ENCODE peak calls at places on chromosomes 7 and 10, in five cellular contexts. One of them, this sample, is unnamed.

GRCh38 chr7:157088136-157088535 is 50.6 kb upstream of the UBE3C start:
- DNase-seq in IMR-90: no peak
- DNase-seq in HepG2: no peak
- DNase-seq in K562: no peak
- DNase-seq in SK-N-SH: no peak
- DNase-seq in this sample: no peak

GRCh38 chr7:23893942-23894890 is 184.2 kb downstream of the STK31 start:
- DNase-seq in IMR-90: no peak
- DNase-seq in HepG2: no peak
- DNase-seq in K562: no peak
- DNase-seq in SK-N-SH: peak; percentile 44
- DNase-seq in this sample: peak; percentile 24

GRCh38 chr7:131596785-131597184 is 40.4 kb upstream of the PODXL start:
- DNase-seq in IMR-90: no peak
- DNase-seq in HepG2: no peak
- DNase-seq in K562: no peak
- DNase-seq in SK-N-SH: no peak
- DNase-seq in this sample: no peak

GRCh38 chr7:100966542-100967291 is 2.6 kb upstream of the MUC12 start:
- DNase-seq in IMR-90: no peak
- DNase-seq in HepG2: no peak
- DNase-seq in K562: no peak
- DNase-seq in SK-N-SH: peak; percentile 61
- DNase-seq in this sample: no peak

GRCh38 chr7:81256991-81257390 is 338.1 kb upstream of the SEMA3C start:
- DNase-seq in IMR-90: peak; percentile 23
- DNase-seq in HepG2: peak; percentile 3
- DNase-seq in K562: peak; percentile 37
- DNase-seq in SK-N-SH: no peak
- DNase-seq in this sample: no peak

GRCh38 chr10:3769511-3769910 is 15.5 kb downstream of the KLF6 start:
- DNase-seq in IMR-90: no peak
- DNase-seq in HepG2: no peak
- DNase-seq in K562: no peak
- DNase-seq in SK-N-SH: no peak
- DNase-seq in this sample: no peak

GRCh38 chr7:146255604-146256003 is 139.0 kb downstream of the CNTNAP2 start:
- DNase-seq in IMR-90: no peak
- DNase-seq in HepG2: no peak
- DNase-seq in K562: no peak
- DNase-seq in SK-N-SH: no peak
- DNase-seq in this sample: no peak

GRCh38 chr7:142711722-142712616 is 37.3 kb upstream of the PRSS1 start:
- DNase-seq in IMR-90: peak; percentile 19
- DNase-seq in HepG2: no peak
- DNase-seq in K562: peak; percentile 35
- DNase-seq in SK-N-SH: peak; percentile 36
- DNase-seq in this sample: no peak

GRCh38 chr10:72461085-72461484 is 106.4 kb upstream of the DNAJB12 start:
- DNase-seq in IMR-90: no peak
- DNase-seq in HepG2: no peak
- DNase-seq in K562: peak; percentile 11
- DNase-seq in SK-N-SH: peak; percentile 4
- DNase-seq in this sample: no peak

GRCh38 chr10:44960098-44960480 is 487 bp downstream of the RASSF4 start:
- DNase-seq in IMR-90: no peak
- DNase-seq in HepG2: no peak
- DNase-seq in K562: no peak
- DNase-seq in SK-N-SH: no peak
- DNase-seq in this sample: no peak

GRCh38 chr7:3095046-3095445 is 51.4 kb upstream of the CARD11 start:
- DNase-seq in IMR-90: no peak
- DNase-seq in HepG2: no peak
- DNase-seq in K562: no peak
- DNase-seq in SK-N-SH: no peak
- DNase-seq in this sample: no peak

GRCh38 chr10:28300027-28300426 is 2.8 kb downstream of the MPP7 start:
- DNase-seq in IMR-90: no peak
- DNase-seq in HepG2: no peak
- DNase-seq in K562: peak; percentile 5
- DNase-seq in SK-N-SH: no peak
- DNase-seq in this sample: no peak

GRCh38 chr10:124665558-124665957 is 78.6 kb downstream of the FAM53B start:
- DNase-seq in IMR-90: peak; percentile 66
- DNase-seq in HepG2: no peak
- DNase-seq in K562: no peak
- DNase-seq in SK-N-SH: no peak
- DNase-seq in this sample: no peak

GRCh38 chr10:780536-781524 is 91.4 kb upstream of the DIP2C start:
- DNase-seq in IMR-90: no peak
- DNase-seq in HepG2: no peak
- DNase-seq in K562: no peak
- DNase-seq in SK-N-SH: no peak
- DNase-seq in this sample: no peak

GRCh38 chr10:77604941-77605351 is 32.7 kb downstream of the KCNMA1 start:
- DNase-seq in IMR-90: no peak
- DNase-seq in HepG2: no peak
- DNase-seq in K562: no peak
- DNase-seq in SK-N-SH: no peak
- DNase-seq in this sample: no peak

GRCh38 chr7:146129296-146129695 is 12.7 kb downstream of the CNTNAP2 start:
- DNase-seq in IMR-90: no peak
- DNase-seq in HepG2: no peak
- DNase-seq in K562: no peak
- DNase-seq in SK-N-SH: no peak
- DNase-seq in this sample: no peak

GRCh38 chr10:47405829-47406547 is 21.9 kb upstream of the ZNF488 start:
- DNase-seq in IMR-90: no peak
- DNase-seq in HepG2: no peak
- DNase-seq in K562: no peak
- DNase-seq in SK-N-SH: no peak
- DNase-seq in this sample: no peak

GRCh38 chr10:43962346-43963191 is 313.9 kb upstream of the ZNF32 start:
- DNase-seq in IMR-90: peak; percentile 68
- DNase-seq in HepG2: no peak
- DNase-seq in K562: no peak
- DNase-seq in SK-N-SH: no peak
- DNase-seq in this sample: no peak

GRCh38 chr10:86254526-86255174 is 111.9 kb downstream of the GRID1 start:
- DNase-seq in IMR-90: no peak
- DNase-seq in HepG2: no peak
- DNase-seq in K562: no peak
- DNase-seq in SK-N-SH: peak; percentile 39
- DNase-seq in this sample: no peak

GRCh38 chr7:91263359-91264082 is 712 bp upstream of the FZD1 start:
- DNase-seq in IMR-90: no peak
- DNase-seq in HepG2: no peak
- DNase-seq in K562: peak; percentile 77
- DNase-seq in SK-N-SH: peak; percentile 72
- DNase-seq in this sample: no peak

GRCh38 chr7:138979988-138980574 is 1.1 kb downstream of the KIAA1549 start:
- DNase-seq in IMR-90: no peak
- DNase-seq in HepG2: no peak
- DNase-seq in K562: no peak
- DNase-seq in SK-N-SH: peak; percentile 54
- DNase-seq in this sample: no peak

GRCh38 chr10:51886438-51887068 is 187.2 kb upstream of the CSTF2T start:
- DNase-seq in IMR-90: peak; percentile 84
- DNase-seq in HepG2: no peak
- DNase-seq in K562: no peak
- DNase-seq in SK-N-SH: no peak
- DNase-seq in this sample: no peak

GRCh38 chr7:20477091-20477490 is 138.4 kb upstream of the ABCB5 start:
- DNase-seq in IMR-90: no peak
- DNase-seq in HepG2: no peak
- DNase-seq in K562: no peak
- DNase-seq in SK-N-SH: no peak
- DNase-seq in this sample: no peak

GRCh38 chr7:80879849-80880248 is 39.0 kb downstream of the SEMA3C start:
- DNase-seq in IMR-90: peak; percentile 84
- DNase-seq in HepG2: no peak
- DNase-seq in K562: no peak
- DNase-seq in SK-N-SH: no peak
- DNase-seq in this sample: no peak

GRCh38 chr10:119315128-119316001 is 108.0 kb downstream of the GRK5 start:
- DNase-seq in IMR-90: peak; percentile 98
- DNase-seq in HepG2: peak; percentile 83
- DNase-seq in K562: peak; percentile 62
- DNase-seq in SK-N-SH: no peak
- DNase-seq in this sample: peak; percentile 28

GRCh38 chr7:112908106-112908505 is 117.9 kb upstream of the TMEM168 start:
- DNase-seq in IMR-90: no peak
- DNase-seq in HepG2: no peak
- DNase-seq in K562: no peak
- DNase-seq in SK-N-SH: no peak
- DNase-seq in this sample: no peak

GRCh38 chr7:104272767-104273384 is 55.5 kb upstream of the LHFPL3 start:
- DNase-seq in IMR-90: peak; percentile 57
- DNase-seq in HepG2: peak; percentile 36
- DNase-seq in K562: peak; percentile 29
- DNase-seq in SK-N-SH: peak; percentile 41
- DNase-seq in this sample: no peak

GRCh38 chr7:64872351-64872750 is 30.7 kb upstream of the ZNF273 start:
- DNase-seq in IMR-90: no peak
- DNase-seq in HepG2: no peak
- DNase-seq in K562: no peak
- DNase-seq in SK-N-SH: no peak
- DNase-seq in this sample: no peak

GRCh38 chr7:44276571-44277101 is 48.8 kb downstream of the CAMK2B start:
- DNase-seq in IMR-90: no peak
- DNase-seq in HepG2: no peak
- DNase-seq in K562: no peak
- DNase-seq in SK-N-SH: no peak
- DNase-seq in this sample: no peak

GRCh38 chr10:21517983-21518628 is 7.4 kb downstream of the SKIDA1 start:
- DNase-seq in IMR-90: peak; percentile 68
- DNase-seq in HepG2: no peak
- DNase-seq in K562: no peak
- DNase-seq in SK-N-SH: no peak
- DNase-seq in this sample: no peak

GRCh38 chr7:63998549-63998948 is at the start of gene ZNF722:
- DNase-seq in IMR-90: no peak
- DNase-seq in HepG2: no peak
- DNase-seq in K562: no peak
- DNase-seq in SK-N-SH: peak; percentile 34
- DNase-seq in this sample: no peak

GRCh38 chr10:26437637-26438461 is at the start of gene APBB1IP:
- DNase-seq in IMR-90: no peak
- DNase-seq in HepG2: no peak
- DNase-seq in K562: no peak
- DNase-seq in SK-N-SH: no peak
- DNase-seq in this sample: peak; percentile 61

GRCh38 chr10:101772895-101773761 is 2.8 kb downstream of the FGF8 start:
- DNase-seq in IMR-90: no peak
- DNase-seq in HepG2: no peak
- DNase-seq in K562: no peak
- DNase-seq in SK-N-SH: peak; percentile 28
- DNase-seq in this sample: no peak
- TF ChIP-seq SMC3 in IMR-90: no peak
- TF ChIP-seq SMC3 in HepG2: no peak
- TF ChIP-seq SMC3 in K562: no peak
- TF ChIP-seq SMC3 in SK-N-SH: no peak
- TF ChIP-seq SMC3 in this sample: no peak

GRCh38 chr10:22701132-22701851 is 13.1 kb downstream of the PIP4K2A start:
- DNase-seq in IMR-90: no peak
- DNase-seq in HepG2: no peak
- DNase-seq in K562: no peak
- DNase-seq in SK-N-SH: no peak
- DNase-seq in this sample: no peak

GRCh38 chr10:22704348-22705341 is 9.7 kb downstream of the PIP4K2A start:
- DNase-seq in IMR-90: no peak
- DNase-seq in HepG2: no peak
- DNase-seq in K562: no peak
- DNase-seq in SK-N-SH: no peak
- DNase-seq in this sample: no peak

GRCh38 chr10:22699976-22700375 is 14.4 kb downstream of the PIP4K2A start:
- DNase-seq in IMR-90: no peak
- DNase-seq in HepG2: no peak
- DNase-seq in K562: no peak
- DNase-seq in SK-N-SH: no peak
- DNase-seq in this sample: no peak

GRCh38 chr10:22700489-22700888 is 13.9 kb downstream of the PIP4K2A start:
- DNase-seq in IMR-90: no peak
- DNase-seq in HepG2: no peak
- DNase-seq in K562: no peak
- DNase-seq in SK-N-SH: no peak
- DNase-seq in this sample: no peak

GRCh38 chr10:22702348-22702747 is 12.0 kb downstream of the PIP4K2A start:
- DNase-seq in IMR-90: peak; percentile 86
- DNase-seq in HepG2: no peak
- DNase-seq in K562: peak; percentile 70
- DNase-seq in SK-N-SH: no peak
- DNase-seq in this sample: no peak
- TF ChIP-seq MXI1 in IMR-90: no peak
- TF ChIP-seq MXI1 in HepG2: no peak
- TF ChIP-seq MXI1 in K562: no peak
- TF ChIP-seq MXI1 in SK-N-SH: no peak
- TF ChIP-seq MXI1 in this sample: no peak

GRCh38 chr7:155941688-155942087 is 129.4 kb upstream of the SHH start:
- DNase-seq in IMR-90: no peak
- DNase-seq in HepG2: no peak
- DNase-seq in K562: no peak
- DNase-seq in SK-N-SH: no peak
- DNase-seq in this sample: no peak
- H3K9ac ChIP-seq in IMR-90: no peak overlapping the region
- H3K9ac ChIP-seq in HepG2: no peak overlapping the region
- H3K9ac ChIP-seq in K562: no peak overlapping the region
- H3K9ac ChIP-seq in SK-N-SH: no peak overlapping the region
- H3K9ac ChIP-seq in this sample: no peak overlapping the region

DNA sequence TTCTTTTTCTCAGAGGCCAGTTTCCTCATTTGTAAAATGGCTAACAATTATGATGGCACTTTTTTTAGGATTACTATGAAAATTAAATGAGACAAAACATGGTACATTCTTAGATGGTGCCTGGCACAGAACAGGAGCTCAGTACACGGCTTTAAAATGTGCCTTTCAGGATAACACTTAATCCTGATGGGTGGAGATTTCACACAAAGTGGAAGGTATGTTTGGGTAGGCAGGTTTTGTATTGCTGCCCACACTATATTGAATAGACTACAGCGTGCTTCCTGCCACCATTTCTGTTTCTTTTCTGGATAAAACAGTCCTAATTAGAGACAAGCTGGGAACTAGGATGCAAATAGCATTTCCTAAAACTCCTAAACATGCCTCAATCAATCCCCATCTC is 22.0 kb upstream of the IMPDH1 start:
- DNase-seq in IMR-90: no peak
- DNase-seq in HepG2: no peak
- DNase-seq in K562: no peak
- DNase-seq in SK-N-SH: no peak
- DNase-seq in this sample: no peak
- TF ChIP-seq SMC3 in IMR-90: no peak
- TF ChIP-seq SMC3 in HepG2: no peak
- TF ChIP-seq SMC3 in K562: no peak
- TF ChIP-seq SMC3 in SK-N-SH: no peak
- TF ChIP-seq SMC3 in this sample: no peak

This sample was measured in GM12878.